ENCODE peak calls at places on chromosomes 1 and 21, in seven cellular contexts. One of them, this sample, is unnamed. For H3K27me3, the result is how much of the 10 kb centered on the place peaks cover.

GRCh38 chr1:7610106-7610731 is 160.9 kb upstream of the VAMP3 start:
- DNase-seq in esophagus squamous epithelium: no peak
- DNase-seq in MM.1S: no peak
- DNase-seq in lower lobe of right lung: no peak
- DNase-seq in Panc1: no peak
- DNase-seq in heart right ventricle: no peak
- DNase-seq in pancreas: no peak
- DNase-seq in this sample: no peak

GRCh38 chr21:39556176-39556575 is 56.6 kb upstream of the B3GALT5 start:
- DNase-seq in esophagus squamous epithelium: no peak
- DNase-seq in heart right ventricle: no peak
- DNase-seq in Panc1: no peak
- DNase-seq in pancreas: no peak
- DNase-seq in lower lobe of right lung: no peak
- DNase-seq in MM.1S: no peak
- DNase-seq in this sample: no peak

GRCh38 chr21:33047231-33047630 is 21.5 kb downstream of the OLIG2 start:
- DNase-seq in Panc1: no peak
- DNase-seq in pancreas: no peak
- DNase-seq in lower lobe of right lung: no peak
- DNase-seq in heart right ventricle: no peak
- DNase-seq in esophagus squamous epithelium: no peak
- DNase-seq in MM.1S: no peak
- DNase-seq in this sample: no peak

GRCh38 chr1:196651637-196652215 is at the start of gene CFH:
- DNase-seq in pancreas: no peak
- DNase-seq in heart right ventricle: no peak
- DNase-seq in esophagus squamous epithelium: no peak
- DNase-seq in MM.1S: peak
- DNase-seq in Panc1: no peak
- DNase-seq in lower lobe of right lung: no peak
- DNase-seq in this sample: no peak

GRCh38 chr1:153793973-153794615 is 18.9 kb downstream of the SLC27A3 start:
- DNase-seq in esophagus squamous epithelium: no peak
- DNase-seq in Panc1: no peak
- DNase-seq in heart right ventricle: no peak
- DNase-seq in pancreas: no peak
- DNase-seq in lower lobe of right lung: no peak
- DNase-seq in MM.1S: no peak
- DNase-seq in this sample: no peak

GRCh38 chr21:46160563-46161179 is 5.3 kb upstream of the FTCD start:
- DNase-seq in lower lobe of right lung: no peak
- DNase-seq in heart right ventricle: no peak
- DNase-seq in Panc1: no peak
- DNase-seq in MM.1S: no peak
- DNase-seq in esophagus squamous epithelium: no peak
- DNase-seq in pancreas: peak
- DNase-seq in this sample: no peak

GRCh38 chr1:50423670-50424000 is 392 bp upstream of the DMRTA2 start:
- DNase-seq in heart right ventricle: no peak
- DNase-seq in Panc1: no peak
- DNase-seq in MM.1S: no peak
- DNase-seq in esophagus squamous epithelium: no peak
- DNase-seq in lower lobe of right lung: peak
- DNase-seq in pancreas: no peak
- DNase-seq in this sample: no peak

GRCh38 chr1:11787251-11787803 is 18.4 kb downstream of the MTHFR start:
- DNase-seq in MM.1S: no peak
- DNase-seq in pancreas: peak
- DNase-seq in Panc1: no peak
- DNase-seq in lower lobe of right lung: peak
- DNase-seq in esophagus squamous epithelium: no peak
- DNase-seq in heart right ventricle: peak
- DNase-seq in this sample: no peak

GRCh38 chr1:10082785-10083479 is 50.2 kb downstream of the UBE4B start:
- DNase-seq in esophagus squamous epithelium: no peak
- DNase-seq in pancreas: no peak
- DNase-seq in Panc1: no peak
- DNase-seq in lower lobe of right lung: no peak
- DNase-seq in MM.1S: no peak
- DNase-seq in heart right ventricle: no peak
- DNase-seq in this sample: no peak

GRCh38 chr1:153578936-153579335 is 13.3 kb upstream of the S100A2 start:
- DNase-seq in lower lobe of right lung: no peak
- DNase-seq in esophagus squamous epithelium: no peak
- DNase-seq in Panc1: no peak
- DNase-seq in MM.1S: no peak
- DNase-seq in pancreas: no peak
- DNase-seq in heart right ventricle: no peak
- DNase-seq in this sample: no peak

GRCh38 chr1:61182049-61182448 is 99.7 kb downstream of the NFIA start:
- DNase-seq in pancreas: no peak
- DNase-seq in heart right ventricle: no peak
- DNase-seq in MM.1S: no peak
- DNase-seq in esophagus squamous epithelium: no peak
- DNase-seq in lower lobe of right lung: no peak
- DNase-seq in Panc1: no peak
- DNase-seq in this sample: no peak

GRCh38 chr21:41975391-41976272 is 21.8 kb upstream of the C2CD2 start:
- DNase-seq in Panc1: no peak
- DNase-seq in pancreas: no peak
- DNase-seq in heart right ventricle: no peak
- DNase-seq in lower lobe of right lung: no peak
- DNase-seq in MM.1S: no peak
- DNase-seq in esophagus squamous epithelium: no peak
- DNase-seq in this sample: no peak

GRCh38 chr1:54861070-54861761 is 25.8 kb downstream of the DHCR24 start:
- DNase-seq in esophagus squamous epithelium: no peak
- DNase-seq in Panc1: no peak
- DNase-seq in lower lobe of right lung: no peak
- DNase-seq in heart right ventricle: no peak
- DNase-seq in pancreas: no peak
- DNase-seq in MM.1S: no peak
- DNase-seq in this sample: no peak

GRCh38 chr1:188128761-188129160 is 1300.0 kb downstream of the PLA2G4A start:
- DNase-seq in heart right ventricle: no peak
- DNase-seq in esophagus squamous epithelium: no peak
- DNase-seq in MM.1S: peak
- DNase-seq in Panc1: no peak
- DNase-seq in lower lobe of right lung: no peak
- DNase-seq in pancreas: no peak
- DNase-seq in this sample: no peak

GRCh38 chr1:41319803-41320711 is 41.2 kb upstream of the FOXO6 start:
- DNase-seq in Panc1: no peak
- DNase-seq in pancreas: peak
- DNase-seq in lower lobe of right lung: no peak
- DNase-seq in esophagus squamous epithelium: no peak
- DNase-seq in heart right ventricle: peak
- DNase-seq in MM.1S: no peak
- DNase-seq in this sample: no peak

GRCh38 chr1:151815716-151816327 is 10.6 kb upstream of the LINGO4 start:
- DNase-seq in Panc1: no peak
- DNase-seq in pancreas: no peak
- DNase-seq in esophagus squamous epithelium: no peak
- DNase-seq in lower lobe of right lung: no peak
- DNase-seq in MM.1S: peak
- DNase-seq in heart right ventricle: no peak
- DNase-seq in this sample: no peak

GRCh38 chr1:161921491-161921890 is 102.2 kb downstream of the OLFML2B start:
- DNase-seq in lower lobe of right lung: no peak
- DNase-seq in Panc1: no peak
- DNase-seq in MM.1S: no peak
- DNase-seq in heart right ventricle: no peak
- DNase-seq in pancreas: no peak
- DNase-seq in esophagus squamous epithelium: no peak
- DNase-seq in this sample: no peak

GRCh38 chr1:79896136-79896535 is 889.6 kb upstream of the ADGRL4 start:
- DNase-seq in heart right ventricle: no peak
- DNase-seq in pancreas: no peak
- DNase-seq in MM.1S: no peak
- DNase-seq in esophagus squamous epithelium: no peak
- DNase-seq in Panc1: no peak
- DNase-seq in lower lobe of right lung: no peak
- DNase-seq in this sample: no peak

GRCh38 chr21:32306021-32306780 is 7.5 kb downstream of the MRAP start:
- DNase-seq in pancreas: no peak
- DNase-seq in MM.1S: no peak
- DNase-seq in lower lobe of right lung: no peak
- DNase-seq in Panc1: no peak
- DNase-seq in heart right ventricle: no peak
- DNase-seq in esophagus squamous epithelium: no peak
- DNase-seq in this sample: peak

GRCh38 chr1:197838836-197839235 is 63.6 kb upstream of the DENND1B start:
- DNase-seq in MM.1S: no peak
- DNase-seq in Panc1: no peak
- DNase-seq in esophagus squamous epithelium: no peak
- DNase-seq in heart right ventricle: no peak
- DNase-seq in pancreas: no peak
- DNase-seq in lower lobe of right lung: no peak
- DNase-seq in this sample: no peak

GRCh38 chr21:42307106-42307505 is 8.1 kb downstream of the TFF3 start:
- DNase-seq in MM.1S: no peak
- DNase-seq in pancreas: no peak
- DNase-seq in Panc1: no peak
- DNase-seq in lower lobe of right lung: no peak
- DNase-seq in heart right ventricle: no peak
- DNase-seq in esophagus squamous epithelium: no peak
- DNase-seq in this sample: no peak

GRCh38 chr1:201456499-201457309 is 12.3 kb downstream of the PHLDA3 start:
- DNase-seq in MM.1S: no peak
- DNase-seq in Panc1: peak
- DNase-seq in esophagus squamous epithelium: no peak
- DNase-seq in lower lobe of right lung: peak
- DNase-seq in pancreas: no peak
- DNase-seq in heart right ventricle: peak
- DNase-seq in this sample: no peak

GRCh38 chr1:32464716-32465540 is at the start of gene ZBTB8B:
- DNase-seq in heart right ventricle: peak
- DNase-seq in lower lobe of right lung: peak
- DNase-seq in Panc1: no peak
- DNase-seq in esophagus squamous epithelium: no peak
- DNase-seq in pancreas: peak
- DNase-seq in MM.1S: peak
- DNase-seq in this sample: peak

GRCh38 chr1:210233216-210233494 is 559 bp downstream of the SERTAD4 start:
- DNase-seq in lower lobe of right lung: no peak
- DNase-seq in esophagus squamous epithelium: no peak
- DNase-seq in MM.1S: peak
- DNase-seq in heart right ventricle: no peak
- DNase-seq in pancreas: no peak
- DNase-seq in Panc1: no peak
- DNase-seq in this sample: peak

GRCh38 chr1:40635763-40636500 is 29.6 kb downstream of the RIMS3 start:
- DNase-seq in Panc1: no peak
- DNase-seq in heart right ventricle: no peak
- DNase-seq in MM.1S: no peak
- DNase-seq in esophagus squamous epithelium: no peak
- DNase-seq in pancreas: no peak
- DNase-seq in lower lobe of right lung: no peak
- DNase-seq in this sample: no peak

DNA sequence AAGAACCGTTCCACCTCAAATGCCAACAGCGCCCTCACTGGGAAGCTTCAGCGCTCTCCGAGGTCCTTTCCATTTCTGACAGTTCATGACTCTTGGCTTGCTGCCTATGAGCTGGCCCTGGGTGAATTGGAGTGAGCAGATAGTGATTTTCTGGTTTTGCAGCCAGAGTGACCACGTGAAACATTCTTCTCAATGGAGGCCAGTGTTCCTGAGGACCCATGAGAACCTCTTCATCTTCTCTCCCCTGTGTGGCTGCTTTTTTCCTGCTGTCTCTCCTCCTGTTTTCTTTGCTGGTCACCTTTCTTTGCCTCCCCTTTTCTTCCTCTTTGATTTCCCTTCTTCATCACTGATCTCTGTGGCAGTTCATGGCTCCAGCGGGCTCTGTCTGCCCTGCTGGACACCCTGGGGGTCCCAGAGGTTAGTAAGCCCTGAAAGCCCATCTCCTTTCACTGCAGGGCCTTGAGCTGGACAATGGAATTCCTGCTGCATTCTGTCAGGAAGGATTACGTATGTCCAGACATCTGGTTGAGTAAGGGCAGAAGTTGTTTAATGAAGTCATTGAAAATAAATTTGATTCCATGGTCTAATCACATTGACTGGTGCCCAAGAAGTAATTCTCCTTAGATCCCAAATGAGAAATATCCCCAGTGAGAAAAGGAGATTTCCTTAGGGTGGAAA is 29.9 kb downstream of the VASH2 start:
- DNase-seq in heart right ventricle: peak
- DNase-seq in esophagus squamous epithelium: no peak
- DNase-seq in lower lobe of right lung: no peak
- DNase-seq in MM.1S: no peak
- DNase-seq in Panc1: no peak
- DNase-seq in pancreas: no peak
- DNase-seq in this sample: no peak
- TF ChIP-seq CTCF in heart right ventricle: no peak
- TF ChIP-seq CTCF in esophagus squamous epithelium: no peak
- TF ChIP-seq CTCF in lower lobe of right lung: no peak
- TF ChIP-seq CTCF in MM.1S: no peak
- TF ChIP-seq CTCF in Panc1: no peak
- TF ChIP-seq CTCF in pancreas: no peak
- TF ChIP-seq CTCF in this sample: no peak

DNA sequence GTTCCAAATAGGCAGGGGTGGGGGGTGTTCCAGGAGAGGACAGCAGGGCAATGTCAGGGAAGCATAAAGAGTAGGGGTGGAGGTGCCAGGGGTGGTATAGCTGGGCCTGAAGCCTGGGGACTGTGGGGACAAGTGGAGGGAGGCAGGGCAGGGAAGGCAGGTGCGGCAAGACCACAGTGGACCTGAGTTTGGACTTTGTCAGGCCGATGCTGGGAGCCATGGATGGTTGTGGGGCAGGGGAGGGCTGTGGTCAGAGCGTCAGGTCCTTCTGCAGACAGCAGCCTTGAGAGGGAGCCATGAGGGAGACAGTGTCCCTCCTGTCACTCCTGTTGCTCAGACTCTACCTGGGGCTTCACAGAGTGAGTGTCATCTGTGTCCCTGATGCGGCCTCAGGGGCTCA is 320.3 kb downstream of the PTPRU start:
- DNase-seq in pancreas: no peak
- DNase-seq in esophagus squamous epithelium: no peak
- DNase-seq in Panc1: no peak
- DNase-seq in heart right ventricle: no peak
- DNase-seq in lower lobe of right lung: no peak
- DNase-seq in MM.1S: no peak
- DNase-seq in this sample: no peak
- H3K27me3 ChIP-seq in pancreas: under half
- H3K27me3 ChIP-seq in esophagus squamous epithelium: under half
- H3K27me3 ChIP-seq in Panc1: under half
- H3K27me3 ChIP-seq in heart right ventricle: under half
- H3K27me3 ChIP-seq in lower lobe of right lung: under half
- H3K27me3 ChIP-seq in MM.1S: under half
- H3K27me3 ChIP-seq in this sample: under half

GRCh38 chr1:15345711-15346355 is 63.9 kb upstream of the EFHD2 start:
- DNase-seq in esophagus squamous epithelium: peak
- DNase-seq in lower lobe of right lung: peak
- DNase-seq in pancreas: no peak
- DNase-seq in Panc1: no peak
- DNase-seq in MM.1S: no peak
- DNase-seq in heart right ventricle: peak
- DNase-seq in this sample: no peak
- H3K27ac ChIP-seq in esophagus squamous epithelium: peak
- H3K27ac ChIP-seq in lower lobe of right lung: peak
- H3K27ac ChIP-seq in pancreas: no peak
- H3K27ac ChIP-seq in Panc1: no peak
- H3K27ac ChIP-seq in MM.1S: no peak
- H3K27ac ChIP-seq in heart right ventricle: no peak
- H3K27ac ChIP-seq in this sample: no peak

GRCh38 chr1:44805311-44806024 is 1.7 kb downstream of the DYNLT4 start:
- DNase-seq in MM.1S: no peak
- DNase-seq in pancreas: no peak
- DNase-seq in esophagus squamous epithelium: no peak
- DNase-seq in Panc1: no peak
- DNase-seq in lower lobe of right lung: peak
- DNase-seq in heart right ventricle: no peak
- DNase-seq in this sample: no peak
- TF ChIP-seq CTCF in MM.1S: no peak
- TF ChIP-seq CTCF in pancreas: no peak
- TF ChIP-seq CTCF in esophagus squamous epithelium: no peak
- TF ChIP-seq CTCF in Panc1: no peak
- TF ChIP-seq CTCF in lower lobe of right lung: no peak
- TF ChIP-seq CTCF in heart right ventricle: no peak
- TF ChIP-seq CTCF in this sample: no peak